ENCODE peak calls at places on chromosomes 12 and 14, in eight cellular contexts. H is mucosa of descending colon, Z is fibroblast of mammary gland, F is Panc1, G is H7, B is tibial artery, T is HCT116, Q is A549. C is an unnamed sample.
A peak's percentile ranks its signal among the peaks of the same experiment; 100 is the strongest.

GRCh38 chr12:39807043-39807442 is 187.4 kb upstream of the ABCD2 start:
- DNase-seq in B (no peak), T (peak; percentile 51), H (no peak), F (no peak), Z (peak; percentile 30), G (peak; percentile 44), Q (peak; percentile 63), C (peak; percentile 30)

GRCh38 chr14:68546839-68547238 is 246.0 kb downstream of the ZFP36L1 start:
- DNase-seq in T (no peak), G (no peak), H (no peak), B (peak; percentile 70), Z (peak; percentile 96), F (no peak), Q (peak; percentile 25), C (peak; percentile 87)

GRCh38 chr14:100268591-100269207 is 29.8 kb downstream of the YY1 start:
- DNase-seq in Z (peak; percentile 48), G (no peak), T (no peak), Q (no peak), F (no peak), B (no peak), H (peak; percentile 47), C (peak; percentile 39)

GRCh38 chr12:29519585-29520182 is 22.2 kb upstream of the OVCH1 start:
- DNase-seq in T (peak; percentile 29), H (peak; percentile 58), Z (peak; percentile 71), Q (peak; percentile 60), F (peak; percentile 42), B (no peak), G (no peak), C (peak; percentile 79)

GRCh38 chr14:94213021-94213420 is 38.9 kb downstream of the PPP4R4 start:
- DNase-seq in G (no peak), H (no peak), Z (peak; percentile 71), Q (no peak), B (no peak), T (no peak), F (no peak), C (peak; percentile 8)

GRCh38 chr12:126051611-126052107 is 986.4 kb downstream of the AACS start:
- DNase-seq in F (no peak), Z (peak; percentile 34), T (no peak), B (no peak), H (no peak), Q (peak; percentile 17), G (no peak), C (no peak)

GRCh38 chr12:124640096-124640495 is 72.7 kb upstream of the NCOR2 start:
- DNase-seq in H (no peak), Z (peak; percentile 74), T (no peak), B (no peak), F (no peak), Q (peak; percentile 39), G (no peak), C (no peak)

GRCh38 chr12:132610896-132611602 is 667 bp upstream of the LRCOL1 start:
- DNase-seq in B (no peak), H (no peak), T (no peak), F (no peak), Q (no peak), Z (no peak), G (no peak), C (no peak)

GRCh38 chr14:72745546-72745945 is 148.4 kb downstream of the DPF3 start:
- DNase-seq in Z (peak; percentile 93), H (no peak), B (no peak), G (no peak), T (no peak), F (no peak), Q (no peak), C (peak; percentile 66)

GRCh38 chr12:43453761-43454160 is 98.2 kb downstream of the ADAMTS20 start:
- DNase-seq in F (no peak), G (no peak), B (no peak), H (no peak), Q (no peak), T (no peak), Z (no peak), C (peak; percentile 14)

DNA sequence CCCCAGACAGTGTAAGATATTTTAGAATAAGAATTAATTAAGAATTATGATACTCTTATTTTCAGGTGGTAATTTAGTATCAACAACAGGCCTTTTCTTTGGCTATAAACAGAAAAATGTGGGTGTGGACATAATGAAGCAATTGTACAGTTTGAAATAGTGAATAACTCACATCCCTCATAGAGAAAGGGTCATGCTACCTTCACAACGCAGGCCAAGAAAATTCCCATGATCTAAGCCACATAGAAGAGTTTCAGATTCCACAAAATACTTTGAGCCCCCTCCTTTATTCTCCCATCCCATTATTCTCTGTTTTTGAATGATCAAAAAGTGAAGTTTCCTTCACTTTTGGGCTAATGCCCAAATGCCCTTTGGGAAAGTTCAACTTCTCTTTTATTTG is 23.5 kb upstream of the DHRS7 start:
- DNase-seq in Z (no peak), B (no peak), H (no peak), T (no peak), F (no peak), G (no peak), Q (no peak), C (no peak)
- H3K4me3 ChIP-seq in Z (no peak overlapping the region), B (no peak overlapping the region), H (no peak overlapping the region), T (no peak overlapping the region), F (no peak overlapping the region), G (no peak overlapping the region), Q (no peak overlapping the region), C (no peak overlapping the region)

GRCh38 chr12:6962285-6963015 is 8.0 kb downstream of the PHB2 start:
- DNase-seq in F (no peak), H (peak; percentile 85), T (no peak), Q (no peak), B (no peak), Z (no peak), G (peak; percentile 79), C (no peak)
- H3K4me3 ChIP-seq in F (no peak overlapping the region), H (peak overlapping the region; percentile 57), T (peak overlapping the region; percentile 96), Q (no peak overlapping the region), B (no peak overlapping the region), Z (no peak overlapping the region), G (peak overlapping the region; percentile 49), C (no peak overlapping the region)

DNA sequence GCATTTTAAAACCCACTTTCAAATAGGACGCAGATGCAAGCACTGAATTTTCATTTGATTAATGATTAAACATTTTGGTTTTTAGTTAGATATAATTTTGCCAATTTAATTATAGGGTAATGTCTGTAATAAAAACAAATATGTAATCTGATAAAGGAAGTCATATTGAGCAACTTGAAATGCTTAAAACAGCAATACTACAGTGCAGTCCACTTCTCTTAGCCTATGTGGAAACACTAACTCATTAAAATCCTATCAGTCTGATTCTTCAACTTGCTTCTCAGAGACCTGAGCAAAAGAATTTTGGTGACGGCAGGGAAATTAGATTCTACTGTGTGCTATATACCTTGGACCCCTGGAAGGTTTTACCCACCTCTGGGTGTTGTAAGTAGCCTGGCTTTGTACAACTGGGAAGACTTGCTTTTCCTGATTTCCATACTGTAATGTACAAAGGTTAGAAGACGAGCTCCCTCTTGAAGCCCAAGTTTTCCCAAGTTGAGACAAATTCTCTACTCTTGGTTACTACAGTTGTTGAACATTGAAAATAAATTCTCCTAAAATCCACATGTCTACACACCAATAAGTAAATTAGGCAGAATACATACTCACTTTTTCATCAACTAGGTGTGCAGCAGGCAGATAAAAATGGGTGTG is 4.2 kb downstream of the TRHDE start:
- DNase-seq in Z (no peak), T (no peak), F (no peak), G (no peak), B (no peak), Q (no peak), H (no peak), C (no peak)
- H3K4me3 ChIP-seq in Z (no peak overlapping the region), T (no peak overlapping the region), F (no peak overlapping the region), G (no peak overlapping the region), B (no peak overlapping the region), Q (no peak overlapping the region), H (no peak overlapping the region), C (no peak overlapping the region)

GRCh38 chr14:21024668-21025373 is at the start of gene NDRG2:
- DNase-seq in H (peak; percentile 92), G (peak; percentile 98), Q (peak; percentile 14), Z (no peak), T (no peak), B (peak; percentile 82), F (no peak), C (peak; percentile 32)
- H3K4me3 ChIP-seq in H (peak within 1 kb of the TSS; percentile 39), G (peak within 1 kb of the TSS; percentile 81), Q (peak within 1 kb of the TSS; percentile 58), Z (peak within 1 kb of the TSS; percentile 27), T (peak within 1 kb of the TSS; percentile 72), B (peak within 1 kb of the TSS; percentile 86), F (peak within 1 kb of the TSS; percentile 36), C (peak within 1 kb of the TSS; percentile 60)

GRCh38 chr12:107092669-107093546 is 441 bp downstream of the CRY1 start:
- DNase-seq in Z (peak; percentile 36), H (peak; percentile 53), G (peak; percentile 61), B (peak; percentile 51), T (no peak), Q (peak; percentile 43), F (no peak), C (peak; percentile 52)

GRCh38 chr12:107093547-107094448 is at the start of gene CRY1:
- DNase-seq in G (peak; percentile 95), Q (peak; percentile 98), H (peak; percentile 96), Z (peak; percentile 91), B (peak; percentile 95), T (peak; percentile 92), F (peak; percentile 83), C (peak; percentile 97)

GRCh38 chr12:107088912-107089311 is 4.4 kb downstream of the CRY1 start:
- DNase-seq in Q (no peak), H (no peak), T (no peak), B (no peak), G (no peak), F (no peak), Z (no peak), C (no peak)

GRCh38 chr12:107091381-107091780 is 2.0 kb downstream of the CRY1 start:
- DNase-seq in F (no peak), Z (peak; percentile 89), B (no peak), G (no peak), T (no peak), Q (peak; percentile 18), H (no peak), C (peak; percentile 53)

DNA sequence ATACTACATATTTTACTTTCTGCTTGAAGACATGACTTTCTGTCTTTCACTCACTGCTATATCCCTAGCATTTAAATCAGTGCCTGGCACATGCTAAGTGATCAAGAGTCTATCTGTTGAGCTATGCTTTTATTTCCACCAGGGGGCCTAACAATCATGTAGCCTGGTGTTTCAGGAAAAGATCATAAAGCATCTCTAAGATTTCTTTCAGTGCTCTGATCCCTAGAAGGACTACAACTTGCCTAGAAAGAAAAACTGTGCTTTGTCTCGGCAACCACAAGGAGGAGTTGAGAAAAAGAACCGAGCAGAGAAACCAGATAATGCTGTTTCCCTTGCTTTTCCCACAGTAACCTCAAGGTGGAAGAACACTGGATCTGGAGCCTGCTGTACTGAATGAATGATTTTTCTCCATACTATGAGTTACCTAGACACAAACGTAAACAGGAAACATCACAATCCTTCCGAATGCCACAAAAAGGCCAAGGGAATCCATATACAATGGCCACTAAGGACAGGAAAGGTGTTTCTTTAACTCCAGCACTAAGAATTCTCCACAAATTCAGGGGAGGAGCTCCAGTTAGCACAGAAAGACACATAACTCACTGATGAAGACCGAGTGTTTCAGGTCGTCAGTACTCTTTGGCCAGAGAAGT is 1.2 kb downstream of the CRY1 start:
- DNase-seq in G (peak; percentile 55), B (peak; percentile 34), Z (peak; percentile 96), T (peak; percentile 96), H (peak; percentile 47), Q (peak; percentile 98), F (peak; percentile 86), C (peak; percentile 98)
- H3K4me3 ChIP-seq in G (peak overlapping the region; percentile 90), B (peak overlapping the region; percentile 69), Z (peak overlapping the region; percentile 85), T (peak overlapping the region; percentile 76), H (peak overlapping the region; percentile 84), Q (peak overlapping the region; percentile 73), F (peak overlapping the region; percentile 97), C (peak overlapping the region; percentile 92)

DNA sequence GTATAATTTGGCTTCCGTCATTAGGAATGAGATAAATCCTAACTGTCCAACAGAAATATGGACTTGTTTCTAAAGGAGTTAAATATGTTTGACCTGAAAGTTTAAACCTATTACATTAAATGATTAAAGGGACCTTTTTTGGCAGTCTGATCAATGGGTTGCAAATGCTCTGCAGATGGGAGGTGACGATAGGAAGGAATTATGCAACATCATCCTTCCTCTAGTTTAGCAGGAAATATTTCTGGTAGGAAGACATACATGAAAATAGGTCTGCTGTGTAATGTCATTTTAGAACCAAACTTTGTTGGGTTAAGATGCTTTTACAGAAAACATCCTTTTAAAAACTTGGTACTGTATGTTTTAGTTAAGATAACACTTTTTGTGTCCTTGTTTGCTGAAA is 2.6 kb downstream of the LRRC10 start:
- DNase-seq in B (no peak), G (no peak), Q (no peak), Z (peak; percentile 28), H (no peak), F (no peak), T (no peak), C (peak; percentile 23)
- H3K4me3 ChIP-seq in B (no peak overlapping the region), G (no peak overlapping the region), Q (no peak overlapping the region), Z (no peak overlapping the region), H (no peak overlapping the region), F (no peak overlapping the region), T (no peak overlapping the region), C (no peak overlapping the region)